ENCODE peak calls at places on chromosomes 12 and 14, in six cellular contexts. T, S, M, A, V and F are unnamed samples. For H3K4me1 and H3K27me3, the result is how much of the 10 kb centered on the place peaks cover.

GRCh38 chr12:113339540-113339939 is 4.6 kb upstream of the SLC8B1 start:
- DNase-seq in T (no peak), V (no peak), M (no peak), S (no peak), A (no peak), F (no peak)

GRCh38 chr12:26845057-26845666 is 12.2 kb upstream of the ITPR2 start:
- DNase-seq in S (peak), V (peak), A (peak), T (peak), M (peak), F (peak)

GRCh38 chr14:78637489-78637888 is 467.3 kb downstream of the NRXN3 start:
- DNase-seq in M (no peak), A (no peak), T (no peak), V (no peak), S (no peak), F (no peak)

GRCh38 chr14:54866588-54866987 is 36.0 kb downstream of the GCH1 start:
- DNase-seq in M (peak), T (no peak), S (no peak), A (peak), V (no peak), F (no peak)

GRCh38 chr14:69044965-69045555 is 66.0 kb upstream of the ACTN1 start:
- DNase-seq in V (no peak), S (no peak), M (peak), A (peak), T (peak), F (peak)

GRCh38 chr14:49687942-49688700 is at the start of gene POLE2:
- DNase-seq in S (peak), A (peak), M (peak), V (peak), T (peak), F (peak)

GRCh38 chr12:67394600-67394999 is 125.4 kb downstream of the CAND1 start:
- DNase-seq in S (peak), M (peak), T (peak), A (peak), V (no peak), F (peak)

GRCh38 chr12:101982307-101982706 is 79.5 kb downstream of the WASHC3 start:
- DNase-seq in T (no peak), A (no peak), S (no peak), M (no peak), V (no peak), F (no peak)

GRCh38 chr14:63045234-63045611 is at the start of gene KCNH5:
- DNase-seq in V (no peak), T (peak), A (peak), M (peak), S (peak), F (peak)

GRCh38 chr12:112458751-112459150 is 40.0 kb downstream of the PTPN11 start:
- DNase-seq in M (no peak), S (no peak), T (no peak), V (no peak), A (no peak), F (no peak)

GRCh38 chr14:97415907-97416306 is 618.7 kb downstream of the VRK1 start:
- DNase-seq in V (no peak), T (no peak), S (no peak), M (no peak), A (no peak), F (no peak)

GRCh38 chr12:69173358-69173757 is 66.0 kb upstream of the CPSF6 start:
- DNase-seq in V (no peak), T (no peak), M (no peak), A (no peak), S (no peak), F (no peak)

GRCh38 chr12:13980548-13981295 is 680 bp downstream of the GRIN2B start:
- DNase-seq in A (no peak), S (peak), T (no peak), V (no peak), M (no peak), F (no peak)

GRCh38 chr12:132502882-132503193 is 12.9 kb downstream of the FBRSL1 start:
- DNase-seq in S (no peak), T (no peak), V (no peak), M (no peak), A (no peak), F (no peak)
- H3K4me1 ChIP-seq in S (under half), T (under half), V (under half), M (under half), A (under half), F (under half)

GRCh38 chr12:53938276-53939140 is at the start of gene HOXC13:
- DNase-seq in V (peak), T (no peak), S (peak), A (peak), M (no peak), F (no peak)
- H3K9ac ChIP-seq in V (peak), T (no peak), S (no peak), A (no peak), M (no peak), F (peak)

DNA sequence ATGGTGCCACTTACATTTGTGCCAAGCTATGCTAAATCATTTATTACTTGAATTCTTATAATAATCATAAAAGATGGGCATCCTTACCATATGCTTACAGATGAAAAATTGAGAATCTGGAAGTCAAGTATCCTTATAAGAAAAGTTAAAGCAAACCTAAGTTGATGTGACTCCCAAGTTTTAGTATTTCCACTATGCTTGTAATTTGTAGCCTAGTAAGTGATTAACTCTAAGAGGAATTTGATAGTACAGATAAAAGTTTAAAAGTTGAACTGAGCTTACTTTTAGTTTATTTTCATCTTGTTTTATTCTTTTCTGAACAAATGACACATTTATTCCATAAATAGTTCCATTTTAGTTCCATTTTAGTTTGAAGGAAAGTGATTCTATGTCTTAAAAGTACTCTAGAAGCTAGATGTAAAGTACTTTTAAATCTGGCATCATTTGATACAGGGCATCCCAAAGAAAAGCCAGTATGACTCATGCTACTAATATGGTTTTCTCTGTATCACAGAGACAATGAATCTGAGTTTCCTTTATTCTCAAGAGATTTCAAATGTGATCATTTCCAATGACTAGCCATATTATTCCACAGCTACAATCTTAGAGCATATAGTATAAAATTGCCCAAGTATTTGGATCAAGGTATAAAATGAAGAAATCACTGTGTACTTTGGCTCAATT is 596.0 kb downstream of the SLC16A7 start:
- DNase-seq in A (peak), V (no peak), S (no peak), M (peak), T (peak), F (peak)
- H3K27me3 ChIP-seq in A (under half), V (under half), S (under half), M (under half), T (under half), F (under half)

GRCh38 chr14:105326568-105326867 is 12.0 kb downstream of the PACS2 start:
- DNase-seq in A (no peak), M (no peak), T (no peak), S (no peak), V (no peak), F (no peak)
- H3K4me1 ChIP-seq in A (under half), M (under half), T (under half), S (under half), V (under half), F (under half)

GRCh38 chr14:20476795-20477194 is 7.6 kb downstream of the PNP start:
- DNase-seq in V (no peak), S (no peak), M (no peak), A (no peak), T (no peak), F (no peak)
- H3K9ac ChIP-seq in V (no peak), S (no peak), M (peak), A (no peak), T (no peak), F (no peak)

GRCh38 chr12:55017421-55017820 is 2.4 kb upstream of the NEUROD4 start:
- DNase-seq in S (no peak), M (no peak), V (no peak), A (no peak), T (no peak), F (no peak)

GRCh38 chr12:55025508-55025907 is 5.7 kb downstream of the NEUROD4 start:
- DNase-seq in V (no peak), S (no peak), T (no peak), M (no peak), A (no peak), F (no peak)

GRCh38 chr12:55019784-55020183 is at the start of gene NEUROD4:
- DNase-seq in V (peak), A (peak), M (peak), T (peak), S (peak), F (peak)
- H3K27me3 ChIP-seq in V (half or more), A (under half), M (under half), T (under half), S (under half), F (under half)

GRCh38 chr14:99266181-99267178 is 5.5 kb downstream of the BCL11B start:
- DNase-seq in M (peak), T (peak), A (peak), S (peak), V (peak), F (peak)

GRCh38 chr14:99267871-99268775 is 3.9 kb downstream of the BCL11B start:
- DNase-seq in M (no peak), T (no peak), A (no peak), V (no peak), S (peak), F (no peak)

GRCh38 chr14:99264691-99265090 is 7.3 kb downstream of the BCL11B start:
- DNase-seq in T (no peak), S (no peak), A (no peak), V (no peak), M (no peak), F (no peak)

GRCh38 chr14:99263564-99264330 is 8.2 kb downstream of the BCL11B start:
- DNase-seq in V (no peak), A (no peak), M (no peak), S (no peak), T (no peak), F (no peak)

DNA sequence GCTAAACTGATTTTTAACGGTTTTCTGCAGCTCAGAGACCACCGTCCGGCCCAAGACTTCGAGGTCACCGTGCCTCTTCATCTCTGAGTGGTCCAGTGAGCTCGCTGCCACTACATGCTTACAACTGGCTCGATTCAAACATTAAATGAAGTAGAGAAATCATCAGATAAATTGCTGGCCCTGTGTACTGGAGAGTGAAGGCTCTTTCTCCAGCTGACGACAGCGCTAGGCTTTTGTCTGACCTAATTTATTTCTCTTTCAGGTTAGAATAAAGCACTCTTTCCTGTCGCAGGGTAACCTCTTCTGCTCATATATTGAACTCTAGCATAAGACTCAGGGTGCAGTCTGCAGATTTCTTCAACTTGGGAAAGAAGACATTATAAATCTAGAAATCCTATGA is 6.4 kb downstream of the BCL11B start:
- DNase-seq in V (no peak), T (no peak), S (no peak), A (no peak), M (no peak), F (no peak)
- H3K4me1 ChIP-seq in V (under half), T (under half), S (under half), A (under half), M (under half), F (under half)

GRCh38 chr12:1553987-1554982 is 40.1 kb downstream of the FBXL14 start:
- DNase-seq in S (no peak), V (no peak), A (no peak), T (no peak), M (no peak), F (no peak)

GRCh38 chr12:1551496-1551895 is 42.9 kb downstream of the FBXL14 start:
- DNase-seq in M (no peak), A (no peak), V (no peak), T (no peak), S (no peak), F (no peak)

GRCh38 chr12:1552171-1552570 is 42.2 kb downstream of the FBXL14 start:
- DNase-seq in M (no peak), T (no peak), S (no peak), A (peak), V (no peak), F (no peak)

GRCh38 chr12:1552978-1553471 is 41.4 kb downstream of the FBXL14 start:
- DNase-seq in T (no peak), A (peak), M (no peak), V (no peak), S (no peak), F (peak)

GRCh38 chr12:1553546-1553945 is 40.8 kb downstream of the FBXL14 start:
- DNase-seq in V (no peak), M (no peak), A (no peak), T (no peak), S (no peak), F (no peak)
- H3K9ac ChIP-seq in V (no peak), M (no peak), A (peak), T (no peak), S (no peak), F (no peak)

DNA sequence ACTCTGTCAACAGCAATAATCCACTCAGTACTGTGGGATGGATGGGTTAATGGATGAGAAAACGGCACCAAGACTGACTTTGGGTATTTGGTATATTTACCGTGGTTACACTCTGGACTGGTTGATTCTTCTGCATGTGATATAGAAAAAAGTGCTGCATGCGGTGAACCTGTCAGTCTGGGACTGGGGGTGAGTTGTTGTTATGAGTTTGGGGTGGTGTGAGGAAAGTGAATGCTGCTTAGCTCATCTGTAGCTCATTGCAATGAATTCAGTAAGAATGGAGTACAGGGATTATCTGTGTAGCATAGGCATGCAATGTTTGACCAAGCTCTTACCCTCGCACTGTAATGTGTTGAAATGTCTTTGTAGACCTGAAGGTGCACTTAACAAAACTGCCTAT is 6.0 kb downstream of the KCNA1 start:
- DNase-seq in S (no peak), A (no peak), V (no peak), T (no peak), M (no peak), F (no peak)
- H3K27me3 ChIP-seq in S (under half), A (under half), V (half or more), T (under half), M (under half), F (under half)